ENCODE peak calls at places on chromosomes 11 and 22, in five cellular contexts. J, Z, S, X and O are unnamed samples.

GRCh38 chr11:108511851-108512474 is 13.8 kb upstream of the POGLUT3 start:
- DNase-seq in J (no peak), Z (no peak), S (no peak), X (no peak), O (no peak)

GRCh38 chr22:41229730-41230398 is 10.9 kb downstream of the CHADL start:
- DNase-seq in J (no peak), Z (no peak), S (no peak), X (no peak), O (no peak)

GRCh38 chr11:133361689-133361994 is 170.7 kb downstream of the OPCML start:
- DNase-seq in J (no peak), Z (no peak), S (no peak), X (no peak), O (no peak)

GRCh38 chr11:63521896-63522295 is 14.7 kb upstream of the PLAAT4 start:
- DNase-seq in J (no peak), Z (no peak), S (no peak), X (no peak), O (no peak)

GRCh38 chr11:134532921-134533421 is 120.9 kb upstream of the B3GAT1 start:
- DNase-seq in J (peak), Z (peak), S (no peak), X (no peak), O (no peak)

GRCh38 chr11:123273616-123274015 is 78.6 kb upstream of the CLMP start:
- DNase-seq in J (no peak), Z (no peak), S (no peak), X (no peak), O (no peak)

GRCh38 chr11:70662691-70663098 is 264.4 kb downstream of the CTTN start:
- DNase-seq in J (no peak), Z (no peak), S (no peak), X (no peak), O (no peak)

GRCh38 chr11:111335124-111335535 is 36.8 kb downstream of the POU2AF3 start:
- DNase-seq in J (no peak), Z (no peak), S (no peak), X (no peak), O (no peak)

GRCh38 chr11:134037093-134037908 is 31.6 kb upstream of the JAM3 start:
- DNase-seq in J (peak), Z (peak), S (peak), X (peak), O (peak)

GRCh38 chr22:43277987-43278601 is 65.1 kb downstream of the SCUBE1 start:
- DNase-seq in J (no peak), Z (no peak), S (no peak), X (no peak), O (peak)

GRCh38 chr11:19683141-19683805 is 29.4 kb upstream of the NAV2 start:
- DNase-seq in J (peak), Z (no peak), S (peak), X (no peak), O (peak)

GRCh38 chr11:2853997-2854560 is 31.5 kb downstream of the CDKN1C start:
- DNase-seq in J (no peak), Z (no peak), S (no peak), X (no peak), O (no peak)

GRCh38 chr11:18243783-18244362 is 4.6 kb downstream of the SAA2 start:
- DNase-seq in J (no peak), Z (no peak), S (peak), X (peak), O (peak)

GRCh38 chr11:70737816-70738630 is 339.7 kb downstream of the CTTN start:
- DNase-seq in J (no peak), Z (no peak), S (no peak), X (no peak), O (no peak)

GRCh38 chr22:46349681-46350080 is 14.2 kb downstream of the TRMU start:
- DNase-seq in J (no peak), Z (no peak), S (no peak), X (no peak), O (no peak)

GRCh38 chr11:112364962-112365481 is 104.4 kb upstream of the PLET1 start:
- DNase-seq in J (peak), Z (no peak), S (no peak), X (no peak), O (peak)

GRCh38 chr11:33234397-33235168 is 22.6 kb upstream of the HIPK3 start:
- DNase-seq in J (no peak), Z (no peak), S (no peak), X (no peak), O (no peak)

GRCh38 chr11:115645631-115646271 is 141.5 kb upstream of the CADM1 start:
- DNase-seq in J (no peak), Z (no peak), S (no peak), X (peak), O (no peak)

GRCh38 chr11:11070976-11071375 is 213.1 kb upstream of the ZBED5 start:
- DNase-seq in J (no peak), Z (no peak), S (no peak), X (no peak), O (no peak)

GRCh38 chr11:12862761-12863469 is 146.2 kb upstream of the RASSF10 start:
- DNase-seq in J (peak), Z (peak), S (peak), X (peak), O (peak)

GRCh38 chr11:120710354-120711187 is 199.0 kb downstream of the GRIK4 start:
- DNase-seq in J (peak), Z (peak), S (peak), X (no peak), O (peak)

GRCh38 chr11:115961168-115962003 is 457.2 kb upstream of the CADM1 start:
- DNase-seq in J (no peak), Z (no peak), S (no peak), X (no peak), O (no peak)

GRCh38 chr11:3865388-3866193 is 10.1 kb downstream of the STIM1 start:
- DNase-seq in J (no peak), Z (no peak), S (no peak), X (no peak), O (no peak)

GRCh38 chr11:28338371-28338770 is 230.2 kb downstream of the METTL15 start:
- DNase-seq in J (no peak), Z (no peak), S (no peak), X (no peak), O (no peak)

GRCh38 chr22:41411021-41411851 is 29.5 kb downstream of the TEF start:
- DNase-seq in J (peak), Z (no peak), S (no peak), X (no peak), O (no peak)

GRCh38 chr11:124898711-124899110 is 1.0 kb upstream of the ROBO4 start:
- DNase-seq in J (peak), Z (no peak), S (no peak), X (no peak), O (no peak)

GRCh38 chr22:39306456-39307361 is 12.7 kb downstream of the RPL3 start:
- DNase-seq in J (no peak), Z (no peak), S (no peak), X (peak), O (peak)

DNA sequence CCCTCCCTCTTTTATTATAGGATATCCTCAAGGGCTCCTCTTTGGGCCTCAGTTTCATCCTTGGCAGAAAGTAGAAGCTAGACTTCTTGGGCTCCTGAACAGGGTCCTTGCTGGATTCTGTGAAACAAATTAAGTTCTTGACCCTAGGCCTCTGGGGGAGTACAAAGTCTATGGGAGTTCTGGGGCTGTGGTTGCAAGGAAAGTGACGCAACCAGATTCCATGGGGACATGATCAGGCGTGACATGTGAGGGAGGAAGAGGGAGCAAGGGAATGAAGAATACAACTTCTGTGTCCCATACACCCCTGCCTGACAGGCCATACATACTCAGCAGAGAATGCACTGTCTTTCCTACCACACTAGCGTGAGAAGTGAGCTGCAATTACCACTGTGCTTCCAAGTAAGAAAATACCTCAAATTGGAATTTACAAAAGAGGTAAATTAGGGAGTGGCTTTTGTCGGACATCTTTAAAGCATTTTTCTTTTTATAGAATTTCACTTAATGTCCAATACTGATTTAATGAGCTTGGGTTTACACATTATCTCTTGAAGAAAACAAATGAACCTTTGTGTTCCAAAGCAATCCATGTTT is 38.7 kb downstream of the LIMK2 start:
- DNase-seq in J (no peak), Z (no peak), S (no peak), X (no peak), O (no peak)
- TF ChIP-seq EP300 in J (no peak), Z (no peak), S (no peak), X (no peak), O (no peak)

DNA sequence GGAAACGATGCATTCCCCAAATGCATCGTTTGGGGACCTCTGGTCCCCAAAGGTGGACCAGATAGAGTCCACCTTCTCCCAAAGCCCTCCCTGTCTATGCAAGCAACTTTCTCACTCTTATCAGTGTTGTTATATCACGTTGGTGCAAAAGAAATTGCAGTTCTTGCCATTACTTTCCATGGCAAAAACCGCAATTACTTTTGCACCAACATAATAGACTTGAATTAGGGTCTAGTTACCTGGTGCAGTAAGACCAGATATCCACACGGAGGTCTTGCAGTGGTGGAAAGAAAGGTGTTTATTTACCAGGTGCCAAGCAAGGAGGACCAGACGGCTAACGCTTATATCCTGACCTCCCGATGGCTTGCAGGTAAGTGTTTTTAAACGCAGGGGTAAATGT is 129.0 kb downstream of the MIAT start:
- DNase-seq in J (no peak), Z (no peak), S (no peak), X (no peak), O (no peak)
- TF ChIP-seq EP300 in J (no peak), Z (no peak), S (no peak), X (no peak), O (no peak)

GRCh38 chr22:28759861-28760560 is 12.5 kb upstream of the CCDC117 start:
- DNase-seq in J (no peak), Z (no peak), S (no peak), X (no peak), O (no peak)
- TF ChIP-seq EP300 in J (no peak), Z (no peak), S (no peak), X (no peak), O (no peak)

GRCh38 chr11:68903631-68904457 is at the start of the genes IGHMBP2 and MRPL21:
- DNase-seq in J (peak), Z (peak), S (peak), X (peak), O (peak)
- TF ChIP-seq EP300 in J (no peak), Z (no peak), S (peak), X (peak), O (no peak)

GRCh38 chr22:35124674-35125219 is 58.8 kb downstream of the ISX start:
- DNase-seq in J (no peak), Z (no peak), S (no peak), X (no peak), O (no peak)

GRCh38 chr22:35131423-35132050 is 65.6 kb downstream of the ISX start:
- DNase-seq in J (no peak), Z (no peak), S (no peak), X (peak), O (no peak)

GRCh38 chr22:35128637-35129036 is 62.7 kb downstream of the ISX start:
- DNase-seq in J (no peak), Z (no peak), S (no peak), X (no peak), O (no peak)

GRCh38 chr22:35132568-35132967 is 66.6 kb downstream of the ISX start:
- DNase-seq in J (no peak), Z (no peak), S (no peak), X (no peak), O (no peak)

DNA sequence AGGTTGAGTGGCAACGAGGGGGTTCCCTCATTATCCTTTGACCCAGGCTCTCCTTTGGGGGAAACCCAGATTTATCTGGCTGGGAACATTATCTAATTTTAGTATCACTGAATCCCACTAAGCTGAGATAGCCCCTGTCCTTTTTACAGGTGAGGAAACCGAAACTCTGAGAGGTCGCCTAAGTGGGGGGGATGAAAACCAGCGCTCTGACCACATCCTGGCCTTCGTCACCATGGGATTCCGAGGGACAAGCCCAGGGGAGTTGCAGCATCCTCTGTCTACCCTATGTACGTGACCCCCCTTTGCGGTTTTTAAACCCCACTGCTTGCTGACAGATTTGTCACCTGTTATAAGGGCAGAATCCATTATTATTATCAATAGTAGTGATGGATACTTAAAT is 61.0 kb downstream of the ISX start:
- DNase-seq in J (no peak), Z (no peak), S (no peak), X (no peak), O (no peak)
- TF ChIP-seq EP300 in J (no peak), Z (no peak), S (no peak), X (no peak), O (no peak)

GRCh38 chr22:19882446-19883381 is 28.0 kb upstream of the GNB1L start:
- DNase-seq in J (peak), Z (no peak), S (peak), X (no peak), O (no peak)

GRCh38 chr22:19879996-19880785 is 25.5 kb upstream of the GNB1L start:
- DNase-seq in J (peak), Z (peak), S (peak), X (no peak), O (no peak)

GRCh38 chr22:19879651-19879995 is 24.9 kb upstream of the GNB1L start:
- DNase-seq in J (no peak), Z (peak), S (peak), X (no peak), O (no peak)

GRCh38 chr22:19879248-19879575 is 24.5 kb upstream of the GNB1L start:
- DNase-seq in J (peak), Z (peak), S (no peak), X (no peak), O (no peak)

DNA sequence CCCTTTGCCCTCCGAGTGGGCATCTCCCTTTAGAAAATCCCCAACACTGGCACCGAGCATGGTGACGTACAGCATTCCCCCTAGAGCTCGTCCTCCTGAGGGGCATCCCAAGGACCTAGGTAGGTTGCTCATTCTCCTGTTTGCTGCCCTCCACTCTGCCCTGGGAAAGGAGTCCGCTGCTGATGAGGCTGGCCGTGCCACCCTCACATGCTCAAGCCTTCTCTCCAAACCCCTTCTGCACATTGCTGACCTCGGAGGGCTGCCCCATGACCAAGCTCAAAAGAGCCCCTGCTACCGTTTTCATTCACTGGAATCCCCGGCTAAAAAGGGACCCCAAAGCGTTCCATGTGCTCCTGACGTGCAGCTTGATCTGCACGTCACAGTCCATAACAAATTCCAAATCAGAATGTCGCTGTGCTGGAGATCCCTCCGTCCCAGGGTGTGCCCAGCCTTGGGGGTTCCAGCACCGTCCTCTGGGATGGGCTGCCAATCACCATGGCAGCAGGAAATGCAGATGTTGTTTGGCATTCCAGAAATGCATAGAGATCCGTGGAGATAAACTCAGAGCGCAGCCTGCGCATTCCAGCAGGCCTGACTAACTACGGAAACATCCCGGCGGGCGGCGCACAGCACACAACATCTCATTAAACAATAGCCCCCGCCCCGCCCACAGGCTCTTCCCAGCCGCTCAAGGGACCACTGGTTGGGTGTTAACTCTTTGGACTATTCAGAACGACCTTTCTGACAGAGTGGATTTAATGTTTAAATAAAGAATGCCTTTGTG is 26.3 kb upstream of the GNB1L start:
- DNase-seq in J (peak), Z (no peak), S (peak), X (peak), O (no peak)
- TF ChIP-seq EP300 in J (no peak), Z (no peak), S (no peak), X (no peak), O (no peak)